ENCODE peak calls at places on chromosomes 1 and 21, in six cellular contexts. I, W, K, V, Q and U are unnamed samples. For H3K9me3, the result is how much of the 10 kb centered on the place peaks cover.

GRCh38 chr1:115123116-115123515 is 33.8 kb upstream of the TSPAN2 start:
- DNase-seq in Q (no peak), V (no peak), I (no peak), W (no peak), K (no peak), U (no peak)

GRCh38 chr1:10497109-10497508 is 22.4 kb downstream of the PEX14 start:
- DNase-seq in Q (no peak), V (no peak), K (no peak), I (no peak), W (no peak), U (no peak)

GRCh38 chr1:41497056-41497440 is 12.6 kb upstream of the EDN2 start:
- DNase-seq in W (no peak), V (no peak), Q (no peak), K (no peak), I (no peak), U (no peak)

GRCh38 chr1:21318057-21318713 is 27.9 kb upstream of the ECE1 start:
- DNase-seq in I (no peak), V (no peak), W (no peak), Q (no peak), K (no peak), U (no peak)

GRCh38 chr1:8348777-8349472 is 31.0 kb downstream of the SLC45A1 start:
- DNase-seq in I (no peak), V (no peak), Q (peak), W (no peak), K (peak), U (peak)

GRCh38 chr1:96159379-96159778 is 562.2 kb upstream of the PTBP2 start:
- DNase-seq in V (no peak), Q (no peak), W (no peak), K (no peak), I (no peak), U (no peak)

GRCh38 chr21:29187939-29188338 is 57.5 kb downstream of the MAP3K7CL start:
- DNase-seq in W (no peak), Q (no peak), V (no peak), K (peak), I (no peak), U (no peak)

GRCh38 chr1:44072204-44072603 is 40.9 kb upstream of the SLC6A9 start:
- DNase-seq in K (no peak), W (no peak), V (no peak), I (no peak), Q (no peak), U (no peak)

GRCh38 chr21:34351786-34352241 is 12.0 kb upstream of the KCNE2 start:
- DNase-seq in Q (peak), W (no peak), I (no peak), K (peak), V (no peak), U (no peak)

GRCh38 chr21:27703806-27704205 is 736.9 kb upstream of the ADAMTS5 start:
- DNase-seq in V (no peak), Q (no peak), K (no peak), I (no peak), W (no peak), U (no peak)

GRCh38 chr1:89670168-89670567 is 37.2 kb downstream of the LRRC8C start:
- DNase-seq in V (no peak), K (no peak), I (no peak), Q (no peak), W (no peak), U (no peak)

GRCh38 chr1:242754061-242754648 is 229.7 kb upstream of the PLD5 start:
- DNase-seq in W (no peak), V (no peak), I (no peak), Q (no peak), K (no peak), U (no peak)

GRCh38 chr1:174976436-174977107 is 23.2 kb upstream of the CACYBP start:
- DNase-seq in K (no peak), I (no peak), Q (no peak), W (no peak), V (no peak), U (no peak)

GRCh38 chr1:44346184-44346583 is 8.9 kb downstream of the ERI3 start:
- DNase-seq in Q (no peak), I (no peak), V (no peak), K (no peak), W (no peak), U (no peak)

GRCh38 chr1:179129702-179130473 is 48.0 kb downstream of the TOR3A start:
- DNase-seq in Q (no peak), K (no peak), W (no peak), I (no peak), V (no peak), U (no peak)

DNA sequence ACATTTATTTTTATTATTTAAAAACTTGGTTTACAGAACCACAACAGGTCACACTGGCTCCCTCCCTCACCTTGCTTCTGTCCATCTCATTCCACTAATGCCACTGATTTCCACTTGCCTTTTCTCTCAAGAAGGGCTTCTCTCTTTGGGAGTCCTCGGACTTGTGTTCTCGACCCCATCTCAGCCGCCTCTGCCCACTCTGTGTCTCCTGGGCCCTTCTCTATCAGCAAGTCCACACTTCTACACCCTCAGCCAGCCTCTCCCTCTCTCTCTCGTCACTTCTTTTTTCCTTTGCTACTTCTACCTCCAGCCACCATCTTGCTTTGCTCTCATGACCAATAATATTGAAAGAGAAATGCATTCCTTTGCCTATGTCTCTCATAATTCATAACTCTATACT is 129.4 kb downstream of the HMGB4 start:
- DNase-seq in W (no peak), K (no peak), V (no peak), I (no peak), Q (no peak), U (no peak)
- TF ChIP-seq POLR2A in W (no peak), K (no peak), V (no peak), I (no peak), Q (no peak), U (no peak)

DNA sequence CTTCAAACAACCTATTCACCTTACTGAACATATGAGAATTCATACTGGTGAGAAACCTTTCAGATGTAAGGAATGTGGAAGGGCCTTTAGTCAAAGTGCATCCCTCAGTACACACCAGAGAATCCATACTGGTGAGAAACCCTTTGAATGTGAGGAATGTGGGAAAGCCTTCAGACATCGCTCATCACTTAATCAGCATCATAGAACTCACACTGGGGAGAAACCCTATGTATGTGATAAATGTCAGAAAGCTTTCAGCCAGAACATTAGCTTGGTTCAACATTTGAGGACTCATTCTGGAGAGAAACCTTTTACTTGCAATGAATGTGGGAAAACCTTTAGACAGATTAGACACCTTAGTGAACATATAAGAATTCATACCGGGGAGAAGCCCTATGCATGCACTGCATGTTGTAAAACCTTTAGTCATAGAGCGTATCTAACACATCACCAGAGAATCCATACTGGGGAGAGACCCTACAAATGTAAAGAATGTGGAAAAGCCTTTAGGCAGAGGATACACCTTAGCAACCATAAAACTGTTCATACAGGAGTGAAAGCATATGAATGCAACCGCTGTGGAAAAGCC is 13.2 kb upstream of the EXO5 start:
- DNase-seq in W (no peak), V (no peak), I (no peak), Q (no peak), K (no peak), U (no peak)
- H3K9me3 ChIP-seq in W (half or more), V (under half), I (half or more), Q (half or more), K (under half), U (half or more)

DNA sequence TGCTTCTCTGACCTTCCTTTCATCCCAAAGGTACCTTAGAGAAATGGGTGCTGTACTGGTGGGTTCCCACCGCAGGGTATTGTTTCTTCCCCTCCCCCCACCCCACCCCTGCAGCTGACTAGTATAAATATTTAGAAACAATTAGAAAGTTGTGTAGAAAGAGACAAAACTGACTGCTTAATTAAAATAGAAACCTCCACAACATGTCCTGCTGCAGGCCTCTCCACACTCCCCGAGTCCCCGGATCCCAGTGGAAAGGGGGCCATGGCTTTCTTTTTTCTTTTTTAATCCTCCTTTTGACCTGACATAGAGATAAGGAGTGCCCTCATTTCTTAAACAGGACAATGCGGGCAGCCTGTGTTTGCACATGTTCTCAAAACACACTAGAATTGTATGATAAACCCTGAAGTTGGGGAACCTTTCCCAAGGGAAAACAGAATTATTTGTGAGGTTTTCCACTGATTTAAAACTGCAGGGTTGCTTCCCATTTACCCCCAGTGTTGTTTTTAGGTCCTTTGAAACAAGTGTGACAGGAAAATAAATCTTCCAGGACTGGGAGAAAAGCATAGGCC is 1.7 kb downstream of the RHOU start:
- DNase-seq in I (no peak), Q (no peak), W (peak), V (no peak), K (no peak), U (no peak)
- H3K4me3 ChIP-seq in I (peak), Q (peak), W (peak), V (peak), K (peak), U (peak)

GRCh38 chr1:202589190-202589680 is 121.0 kb downstream of the SYT2 start:
- DNase-seq in W (peak), K (peak), Q (peak), V (no peak), I (peak), U (peak)
- TF ChIP-seq POLR2A in W (no peak), K (no peak), Q (no peak), V (no peak), I (no peak), U (no peak)

GRCh38 chr1:248787430-248787829 is 31.9 kb upstream of the LYPD8 start:
- DNase-seq in I (no peak), K (no peak), W (no peak), Q (no peak), V (no peak), U (no peak)

GRCh38 chr1:248782311-248782887 is 26.8 kb upstream of the LYPD8 start:
- DNase-seq in V (no peak), I (no peak), W (no peak), Q (no peak), K (no peak), U (no peak)

GRCh38 chr1:248786106-248786665 is 30.6 kb upstream of the LYPD8 start:
- DNase-seq in Q (no peak), I (no peak), K (no peak), V (no peak), W (peak), U (no peak)

GRCh38 chr1:248779350-248779749 is 23.8 kb upstream of the LYPD8 start:
- DNase-seq in K (no peak), I (no peak), Q (no peak), W (no peak), V (no peak), U (no peak)

DNA sequence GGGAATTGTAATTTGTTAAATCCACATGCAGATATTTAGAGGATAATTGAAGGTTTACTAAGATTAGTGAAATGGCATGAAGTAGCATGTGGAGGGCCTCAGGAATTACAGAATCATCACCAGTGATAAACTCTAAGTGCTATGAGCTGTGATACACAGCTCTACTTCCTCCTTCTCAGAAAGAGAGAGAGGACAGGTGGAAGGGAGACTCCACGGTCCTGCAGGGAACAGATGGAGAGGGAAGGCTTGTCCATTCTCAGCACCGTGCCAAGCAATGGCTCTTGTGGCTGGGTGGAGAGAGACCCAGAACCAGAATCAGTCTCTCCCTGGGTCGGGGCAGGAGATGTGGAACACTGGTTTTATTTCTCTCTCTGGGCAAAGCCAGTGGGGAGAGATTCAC is 27.8 kb upstream of the LYPD8 start:
- DNase-seq in V (no peak), I (no peak), Q (no peak), W (no peak), K (no peak), U (no peak)
- H3K9me3 ChIP-seq in V (under half), I (under half), Q (under half), W (under half), K (under half), U (under half)

GRCh38 chr1:211938473-211939080 is 96.8 kb downstream of the INTS7 start:
- DNase-seq in I (no peak), W (no peak), Q (no peak), V (no peak), K (no peak), U (no peak)
- H3K4me3 ChIP-seq in I (peak), W (peak), Q (no peak), V (no peak), K (no peak), U (no peak)

GRCh38 chr21:39003982-39004775 is 179.1 kb downstream of the PSMG1 start:
- DNase-seq in Q (no peak), K (no peak), W (no peak), I (no peak), V (no peak), U (no peak)

GRCh38 chr21:39004776-39005605 is 178.3 kb downstream of the PSMG1 start:
- DNase-seq in V (no peak), K (no peak), W (no peak), Q (peak), I (no peak), U (no peak)

GRCh38 chr21:39007532-39007931 is 175.7 kb downstream of the PSMG1 start:
- DNase-seq in I (no peak), V (no peak), Q (no peak), K (no peak), W (no peak), U (no peak)

GRCh38 chr21:39007985-39008384 is 175.3 kb downstream of the PSMG1 start:
- DNase-seq in V (no peak), W (no peak), Q (no peak), I (no peak), K (no peak), U (no peak)

DNA sequence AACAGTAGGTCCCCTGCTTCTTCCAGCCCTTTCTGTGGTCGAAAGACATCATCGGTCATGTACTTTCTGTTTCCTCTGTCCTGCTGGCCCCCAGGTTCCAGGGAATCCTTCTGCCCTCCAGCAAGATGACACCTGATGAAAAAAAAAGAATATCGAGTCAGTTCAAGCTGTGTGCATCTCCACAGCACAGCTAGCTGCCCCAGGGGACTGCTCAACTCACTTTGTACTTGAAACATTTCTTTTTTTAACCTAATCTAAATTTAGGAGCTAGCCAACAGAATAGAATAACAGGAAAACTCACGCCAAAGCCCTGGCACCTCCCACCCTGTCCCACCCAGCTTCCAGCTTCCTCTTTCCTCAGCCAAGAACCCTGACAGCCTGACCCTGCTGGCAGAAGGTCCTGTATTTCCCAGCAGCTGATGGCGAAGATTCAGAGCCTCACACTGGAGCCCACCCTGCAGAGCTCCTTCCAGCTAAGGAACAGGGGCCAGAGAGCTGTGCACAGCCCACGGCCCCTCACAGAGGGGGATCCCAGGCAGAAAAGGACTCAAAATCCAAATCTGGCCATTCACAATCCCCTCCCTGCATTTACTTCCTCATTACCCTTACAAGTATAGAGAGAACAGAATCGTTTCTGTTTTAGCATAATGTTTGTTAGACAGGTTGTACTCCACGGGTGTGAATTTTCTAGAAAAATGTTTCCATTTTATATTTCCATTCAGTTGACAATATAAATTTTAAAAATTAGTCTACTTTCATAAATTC is 176.4 kb downstream of the PSMG1 start:
- DNase-seq in W (no peak), K (no peak), Q (peak), V (no peak), I (no peak), U (peak)
- TF ChIP-seq POLR2A in W (no peak), K (no peak), Q (no peak), V (peak), I (no peak), U (no peak)

DNA sequence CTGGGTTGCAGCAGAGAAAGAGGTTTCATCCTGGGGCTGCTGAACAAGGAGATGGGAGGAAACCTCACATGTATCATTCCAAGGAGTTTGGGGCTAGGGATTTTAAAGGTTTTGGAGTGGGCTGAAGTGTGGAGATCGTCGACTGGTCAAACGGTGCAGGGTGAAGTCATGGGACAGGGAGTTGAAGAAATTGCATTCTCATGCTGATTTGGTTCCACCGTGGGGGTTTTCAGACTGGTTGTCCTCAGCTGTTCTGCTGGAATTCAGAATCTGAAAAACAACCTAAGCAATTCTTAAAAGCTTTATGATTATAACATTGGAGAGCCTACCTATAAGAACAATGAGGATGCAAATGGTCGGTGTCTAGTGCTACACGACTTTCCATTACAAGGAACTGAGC is 242.8 kb downstream of the TM2D1 start:
- DNase-seq in V (no peak), I (no peak), K (no peak), Q (no peak), W (no peak), U (no peak)
- H3K9me3 ChIP-seq in V (under half), I (under half), K (under half), Q (under half), W (under half), U (under half)

DNA sequence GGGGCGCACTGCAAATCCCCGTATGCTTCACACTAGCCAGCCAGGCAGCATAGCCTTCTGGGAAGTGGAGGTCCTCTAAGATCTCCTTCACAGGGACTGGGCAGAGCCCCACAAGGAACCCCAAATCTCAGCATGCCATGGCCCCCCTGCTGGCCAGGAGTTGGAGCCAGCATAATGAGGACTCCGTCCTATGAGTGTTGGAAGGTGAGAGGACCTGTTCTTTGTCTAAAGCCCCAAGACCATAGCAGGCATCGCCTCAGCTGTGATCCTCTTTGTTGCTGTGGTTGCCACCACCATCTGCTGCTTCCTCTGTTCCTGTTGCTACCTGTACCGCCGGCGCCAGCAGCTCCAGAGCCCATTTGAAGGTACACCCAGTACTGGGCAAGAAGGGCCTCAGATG is 1.5 kb downstream of the SHISA4 start:
- DNase-seq in K (no peak), I (no peak), W (no peak), V (no peak), Q (no peak), U (no peak)
- H3K4me3 ChIP-seq in K (no peak), I (no peak), W (no peak), V (no peak), Q (no peak), U (no peak)

DNA sequence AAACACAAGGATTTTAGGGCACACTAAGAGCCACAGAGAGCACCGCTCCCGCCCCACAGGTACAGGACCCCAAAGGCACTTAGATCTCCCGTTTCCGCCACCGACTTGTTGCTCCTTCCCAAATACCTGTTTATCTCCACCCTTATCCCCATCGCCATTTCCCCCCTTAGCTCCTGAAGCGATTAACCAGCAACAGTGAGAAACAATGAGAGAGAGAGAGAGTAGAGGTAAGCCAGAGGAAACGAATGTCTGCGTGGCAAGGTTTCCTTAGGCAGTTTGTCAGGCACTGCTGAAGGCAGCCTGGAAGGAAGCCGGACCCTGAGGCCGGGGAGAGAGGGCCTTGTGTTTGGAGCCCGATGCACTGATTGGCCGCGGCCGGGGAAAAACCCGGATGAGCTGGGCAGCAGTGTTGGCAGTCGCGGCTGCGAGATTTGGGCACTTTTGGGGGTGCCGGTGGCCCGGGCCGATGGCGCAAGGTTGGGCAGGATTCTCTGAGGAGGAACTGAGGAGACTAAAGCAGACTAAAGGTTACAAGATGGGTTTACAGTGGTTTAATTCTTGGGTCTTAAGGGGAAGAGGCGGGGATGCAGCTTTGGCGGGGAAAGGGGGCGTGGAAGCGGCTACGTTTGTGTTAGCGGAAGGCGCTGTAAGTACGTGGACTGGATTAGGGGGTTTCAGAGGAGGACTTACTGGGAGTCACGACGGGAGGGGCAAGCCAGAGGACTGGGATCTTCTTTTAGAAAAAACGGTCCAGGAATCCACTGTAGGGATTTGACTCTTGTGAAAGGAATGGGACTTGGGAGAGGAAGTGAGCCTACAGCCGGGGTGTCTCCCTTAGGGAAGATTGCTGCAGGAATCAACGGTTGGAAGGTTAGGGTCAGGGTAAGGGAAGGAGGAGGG is at the start of gene GORAB:
- DNase-seq in W (peak), K (peak), V (peak), I (peak), Q (peak), U (peak)
- TF ChIP-seq POLR2A in W (peak), K (peak), V (peak), I (peak), Q (peak), U (no peak)